ENCODE peak calls at places on chromosomes 16 and 17, in ten cellular contexts. P, Q, T, M, H, B, U, R, E and X are unnamed samples.

GRCh38 chr16:69236319-69236718 is 49.4 kb downstream of the SNTB2 start:
- DNase-seq in P (no peak), Q (no peak), T (no peak), M (no peak), H (no peak), B (no peak), U (no peak), R (no peak), E (no peak), X (no peak)

GRCh38 chr17:60080545-60080944 is 1.8 kb upstream of the HEATR6 start:
- DNase-seq in P (no peak), Q (no peak), T (no peak), M (no peak), H (no peak), B (no peak), U (no peak), R (no peak), E (no peak), X (no peak)

GRCh38 chr16:5867250-5867649 is 769.7 kb upstream of the EEF2KMT start:
- DNase-seq in P (no peak), Q (no peak), T (no peak), M (no peak), H (no peak), B (no peak), U (no peak), R (no peak), E (no peak), X (no peak)

GRCh38 chr17:45951403-45951802 is 47.6 kb upstream of the STH start:
- DNase-seq in P (no peak), Q (no peak), T (no peak), M (no peak), H (peak; percentile 74), B (peak; percentile 2), U (no peak), R (no peak), E (no peak), X (no peak)

GRCh38 chr17:74680941-74681340 is 31.8 kb downstream of the CD300LF start:
- DNase-seq in P (no peak), Q (no peak), T (no peak), M (no peak), H (no peak), B (no peak), U (no peak), R (no peak), E (no peak), X (no peak)

GRCh38 chr16:28931801-28932225 is at the start of gene CD19:
- DNase-seq in P (no peak), Q (no peak), T (no peak), M (no peak), H (no peak), B (no peak), U (no peak), R (no peak), E (no peak), X (no peak)

GRCh38 chr16:75065149-75065807 is 51.3 kb downstream of the LDHD start:
- DNase-seq in P (no peak), Q (no peak), T (no peak), M (peak; percentile 53), H (no peak), B (no peak), U (peak; percentile 52), R (no peak), E (no peak), X (no peak)

GRCh38 chr17:57665128-57665527 is 80.0 kb downstream of the CCDC182 start:
- DNase-seq in P (no peak), Q (no peak), T (no peak), M (no peak), H (no peak), B (peak; percentile 33), U (no peak), R (no peak), E (no peak), X (no peak)

GRCh38 chr16:28280881-28281836 is 11.2 kb upstream of the SBK1 start:
- DNase-seq in P (no peak), Q (no peak), T (no peak), M (no peak), H (peak; percentile 41), B (no peak), U (no peak), R (no peak), E (no peak), X (no peak)

GRCh38 chr17:66747561-66748275 is 87.2 kb upstream of the CACNG5 start:
- DNase-seq in P (no peak), Q (no peak), T (no peak), M (no peak), H (no peak), B (peak; percentile 33), U (no peak), R (no peak), E (no peak), X (no peak)

DNA sequence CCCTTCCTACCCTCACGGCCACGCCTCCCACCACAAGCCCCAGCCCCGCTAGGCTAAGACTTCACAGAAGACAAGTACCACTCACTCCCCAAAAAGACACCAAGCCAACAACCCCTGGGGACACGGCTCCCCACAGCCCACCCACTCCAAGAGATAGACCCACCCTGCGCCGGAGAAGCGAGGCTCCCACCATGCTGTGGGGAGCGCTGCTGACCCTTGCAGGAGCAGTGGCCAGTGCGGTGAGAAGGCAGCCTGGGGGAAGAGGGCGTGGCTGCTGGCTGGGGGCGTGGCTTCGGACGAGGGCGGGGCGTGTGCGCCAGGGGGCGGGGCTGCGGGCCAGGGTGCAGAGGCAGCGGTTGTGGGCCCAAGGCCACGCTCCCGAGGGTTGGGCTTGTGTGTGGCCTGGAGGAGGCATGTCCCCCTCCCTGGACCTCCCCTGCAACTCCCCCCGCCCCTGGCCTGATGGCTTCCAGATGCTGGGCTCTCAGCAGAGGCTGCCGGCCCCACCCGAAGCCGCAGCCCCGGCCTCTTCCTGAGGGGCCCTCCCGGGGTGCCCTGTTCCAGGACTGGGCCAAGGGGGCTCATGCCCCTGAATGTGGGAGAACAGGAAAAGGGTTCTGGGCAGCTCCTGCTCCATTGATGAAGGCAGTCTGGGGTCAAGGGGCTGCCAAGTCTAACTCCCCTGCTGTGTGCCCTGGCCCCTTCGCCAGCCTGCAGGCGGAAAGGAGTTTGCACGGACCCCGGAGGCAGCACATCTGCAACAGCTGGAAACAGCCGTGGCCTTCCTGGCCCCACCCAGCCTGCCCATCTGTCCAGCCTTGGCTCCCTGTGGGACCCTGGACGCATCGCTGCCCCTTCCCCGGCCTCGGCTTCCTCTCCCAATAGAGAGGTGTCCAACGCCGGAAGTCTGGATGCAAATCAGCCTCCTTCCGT is 9.1 kb downstream of the TFAP4 start:
- DNase-seq in P (peak; percentile 85), Q (peak; percentile 55), T (peak; percentile 88), M (peak; percentile 66), H (peak; percentile 88), B (peak; percentile 96), U (no peak), R (peak; percentile 83), E (no peak), X (peak; percentile 84)
- H3K4me3 ChIP-seq in P (peak overlapping the region; percentile 30), Q (no peak overlapping the region), T (peak overlapping the region; percentile 11), M (no peak overlapping the region), H (no peak overlapping the region), B (no peak overlapping the region), U (no peak overlapping the region), R (no peak overlapping the region), E (no peak overlapping the region), X (no peak overlapping the region)

GRCh38 chr17:7909080-7909479 is 7.0 kb downstream of the RNF227 start:
- DNase-seq in P (no peak), Q (no peak), T (no peak), M (no peak), H (no peak), B (no peak), U (no peak), R (no peak), E (no peak), X (no peak)
- H3K36me3 ChIP-seq in P (peaks cover 76% of the 10 kb centered on the region), Q (no peaks in the 10 kb centered on the region), T (peaks cover 52% of the 10 kb centered on the region), M (peaks cover 45% of the 10 kb centered on the region), H (peaks cover 7% of the 10 kb centered on the region), B (peaks cover 76% of the 10 kb centered on the region), U (peaks cover 64% of the 10 kb centered on the region), R (peaks cover 80% of the 10 kb centered on the region), E (peaks cover 67% of the 10 kb centered on the region), X (no peaks in the 10 kb centered on the region)

GRCh38 chr16:56984639-56985038 is 4.7 kb upstream of the NLRC5 start:
- DNase-seq in P (no peak), Q (no peak), T (no peak), M (no peak), H (peak; percentile 42), B (no peak), U (no peak), R (no peak), E (no peak), X (no peak)

GRCh38 chr16:56987692-56988091 is 1.7 kb upstream of the NLRC5 start:
- DNase-seq in P (no peak), Q (no peak), T (no peak), M (no peak), H (no peak), B (no peak), U (no peak), R (no peak), E (no peak), X (no peak)

GRCh38 chr16:56985288-56985961 is 3.9 kb upstream of the NLRC5 start:
- DNase-seq in P (peak; percentile 62), Q (peak; percentile 30), T (peak; percentile 74), M (peak; percentile 72), H (peak; percentile 61), B (peak; percentile 87), U (no peak), R (peak; percentile 54), E (peak; percentile 83), X (peak; percentile 65)

GRCh38 chr16:56986361-56986760 is 3.0 kb upstream of the NLRC5 start:
- DNase-seq in P (no peak), Q (no peak), T (peak; percentile 51), M (no peak), H (no peak), B (no peak), U (no peak), R (no peak), E (no peak), X (no peak)

DNA sequence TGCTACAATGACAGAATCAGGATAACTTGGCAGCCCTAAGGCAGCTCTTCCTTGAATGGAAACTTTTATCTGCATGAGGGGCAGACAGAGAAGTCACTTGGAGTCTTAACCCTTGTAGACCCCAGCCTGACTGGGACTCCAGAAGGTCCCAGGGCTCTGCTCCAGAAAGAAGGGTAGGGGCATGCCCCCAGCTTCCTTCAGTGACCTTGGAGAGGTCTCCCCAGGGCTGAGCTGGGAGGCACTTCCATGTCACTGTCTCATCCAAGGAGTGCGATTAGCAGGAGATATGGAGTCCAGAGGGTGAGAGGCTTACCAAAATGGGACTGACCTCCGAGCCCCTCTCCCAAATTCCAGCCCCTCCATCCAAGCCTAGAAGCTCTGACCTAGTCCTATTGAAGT is 3.4 kb upstream of the NLRC5 start:
- DNase-seq in P (no peak), Q (no peak), T (no peak), M (no peak), H (no peak), B (no peak), U (no peak), R (no peak), E (no peak), X (no peak)
- H3K27ac ChIP-seq in P (peak overlapping the region; percentile 67), Q (no peak overlapping the region), T (peak overlapping the region; percentile 7), M (peak overlapping the region; percentile 68), H (no peak overlapping the region), B (peak overlapping the region; percentile 59), U (peak overlapping the region; percentile 26), R (peak overlapping the region; percentile 61), E (peak overlapping the region; percentile 76), X (peak overlapping the region; percentile 75)

DNA sequence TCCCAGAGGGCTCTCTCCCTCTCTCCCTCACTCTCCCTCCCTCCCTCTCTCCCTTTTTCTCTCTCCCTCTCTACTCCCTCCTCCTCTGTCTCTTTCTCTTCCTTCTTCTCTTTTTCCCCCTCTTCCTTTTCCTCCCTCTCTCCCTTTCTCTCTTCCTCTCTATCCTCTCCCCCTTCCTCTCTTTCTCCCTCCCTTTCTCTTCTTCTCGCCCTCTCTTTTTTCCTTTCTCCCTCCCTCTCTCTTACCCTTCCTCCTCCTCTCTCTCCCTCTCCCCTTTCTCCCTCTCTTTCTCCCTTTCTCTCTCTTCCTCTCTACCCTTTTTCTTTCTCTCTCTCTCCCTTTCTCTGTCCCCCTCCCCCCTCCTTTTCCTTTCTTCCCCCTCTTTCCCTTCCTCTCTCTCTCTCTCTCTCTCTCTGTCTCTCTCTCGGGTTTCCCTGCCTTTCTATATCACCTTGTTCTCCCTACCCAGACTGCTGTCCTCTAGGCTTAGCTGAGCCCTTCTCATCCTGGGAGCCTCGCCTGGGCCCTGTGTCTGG is 25.8 kb upstream of the TMEM220 start:
- DNase-seq in P (no peak), Q (no peak), T (no peak), M (no peak), H (no peak), B (no peak), U (no peak), R (no peak), E (no peak), X (no peak)
- H3K4me3 ChIP-seq in P (no peak overlapping the region), Q (no peak overlapping the region), T (no peak overlapping the region), M (no peak overlapping the region), H (no peak overlapping the region), B (no peak overlapping the region), U (no peak overlapping the region), R (no peak overlapping the region), E (no peak overlapping the region), X (no peak overlapping the region)